ENCODE peak calls at places on chromosomes 12 and 14, in nine cellular contexts. V is spleen, K is suprapubic skin, H is right atrium auricular region, F is upper lobe of right lung, Z is stomach, A is Panc1, Q is fibroblast of lung, J is body of pancreas. P is an unnamed sample.

GRCh38 chr12:127113945-127114344 is 1153.0 kb upstream of the TMEM132C start:
- DNase-seq in V (no peak), K (no peak), H (no peak), F (no peak), Z (no peak), A (no peak), Q (no peak), J (no peak), P (no peak)

GRCh38 chr12:57622293-57623245 is 10.4 kb downstream of the B4GALNT1 start:
- DNase-seq in V (no peak), K (peak; percentile 64), H (no peak), F (no peak), Z (no peak), A (no peak), Q (no peak), J (no peak), P (no peak)

GRCh38 chr14:106200539-106201310 is 674.3 kb downstream of the TMEM121 start:
- DNase-seq in V (no peak), K (no peak), H (no peak), F (no peak), Z (no peak), A (no peak), Q (no peak), J (no peak), P (no peak)

GRCh38 chr14:47536341-47536740 is 139.1 kb downstream of the MDGA2 start:
- DNase-seq in V (no peak), K (no peak), H (no peak), F (no peak), Z (no peak), A (no peak), Q (no peak), J (no peak), P (no peak)

GRCh38 chr12:96141216-96141944 is 52.8 kb upstream of the ELK3 start:
- DNase-seq in V (no peak), K (no peak), H (no peak), F (no peak), Z (no peak), A (no peak), Q (peak; percentile 61), J (no peak), P (no peak)

GRCh38 chr12:45863332-45863731 is 127.0 kb downstream of the SCAF11 start:
- DNase-seq in V (no peak), K (no peak), H (no peak), F (no peak), Z (no peak), A (no peak), Q (no peak), J (no peak), P (no peak)

GRCh38 chr12:104166465-104166864 is 28.5 kb upstream of the NFYB start:
- DNase-seq in V (no peak), K (no peak), H (no peak), F (no peak), Z (no peak), A (no peak), Q (peak; percentile 56), J (no peak), P (no peak)

GRCh38 chr14:74913986-74914573 is 9.0 kb downstream of the RPS6KL1 start:
- DNase-seq in V (no peak), K (no peak), H (peak; percentile 84), F (no peak), Z (peak; percentile 65), A (peak; percentile 35), Q (peak; percentile 83), J (peak; percentile 58), P (no peak)

GRCh38 chr12:85823436-85824179 is 12.6 kb downstream of the RASSF9 start:
- DNase-seq in V (no peak), K (no peak), H (no peak), F (no peak), Z (no peak), A (no peak), Q (peak; percentile 35), J (no peak), P (no peak)

GRCh38 chr12:110244372-110244771 is 36.7 kb upstream of the ATP2A2 start:
- DNase-seq in V (no peak), K (no peak), H (peak; percentile 42), F (no peak), Z (no peak), A (no peak), Q (no peak), J (no peak), P (no peak)

GRCh38 chr14:91570021-91570420 is 59.9 kb upstream of the PPP4R3A start:
- DNase-seq in V (no peak), K (no peak), H (no peak), F (no peak), Z (no peak), A (no peak), Q (no peak), J (no peak), P (no peak)

GRCh38 chr14:31426663-31427062 is 6.3 kb upstream of the HEATR5A start:
- DNase-seq in V (no peak), K (no peak), H (no peak), F (no peak), Z (no peak), A (no peak), Q (no peak), J (no peak), P (no peak)

GRCh38 chr12:22974865-22975264 is 349.9 kb downstream of the ETNK1 start:
- DNase-seq in V (no peak), K (no peak), H (no peak), F (no peak), Z (no peak), A (no peak), Q (peak; percentile 94), J (no peak), P (no peak)

GRCh38 chr12:90085491-90086274 is 377.0 kb upstream of the ATP2B1 start:
- DNase-seq in V (no peak), K (no peak), H (no peak), F (no peak), Z (no peak), A (no peak), Q (peak; percentile 88), J (no peak), P (no peak)

GRCh38 chr12:67720383-67720856 is 71.9 kb downstream of the DYRK2 start:
- DNase-seq in V (no peak), K (no peak), H (peak; percentile 65), F (no peak), Z (no peak), A (no peak), Q (peak; percentile 69), J (no peak), P (no peak)

GRCh38 chr12:10873374-10873773 is 10.7 kb downstream of the PRH1 start:
- DNase-seq in V (no peak), K (no peak), H (no peak), F (no peak), Z (no peak), A (no peak), Q (peak; percentile 28), J (no peak), P (no peak)

GRCh38 chr14:24839617-24840203 is 205.7 kb upstream of the GZMB start:
- DNase-seq in V (no peak), K (no peak), H (no peak), F (no peak), Z (no peak), A (no peak), Q (no peak), J (peak; percentile 56), P (no peak)

GRCh38 chr12:3045989-3046388 is 31.2 kb upstream of the TSPAN9 start:
- DNase-seq in V (peak; percentile 33), K (no peak), H (no peak), F (no peak), Z (no peak), A (no peak), Q (no peak), J (no peak), P (no peak)

GRCh38 chr12:40219760-40220159 is 5.0 kb upstream of the LRRK2 start:
- DNase-seq in V (no peak), K (no peak), H (no peak), F (no peak), Z (no peak), A (no peak), Q (no peak), J (no peak), P (no peak)

DNA sequence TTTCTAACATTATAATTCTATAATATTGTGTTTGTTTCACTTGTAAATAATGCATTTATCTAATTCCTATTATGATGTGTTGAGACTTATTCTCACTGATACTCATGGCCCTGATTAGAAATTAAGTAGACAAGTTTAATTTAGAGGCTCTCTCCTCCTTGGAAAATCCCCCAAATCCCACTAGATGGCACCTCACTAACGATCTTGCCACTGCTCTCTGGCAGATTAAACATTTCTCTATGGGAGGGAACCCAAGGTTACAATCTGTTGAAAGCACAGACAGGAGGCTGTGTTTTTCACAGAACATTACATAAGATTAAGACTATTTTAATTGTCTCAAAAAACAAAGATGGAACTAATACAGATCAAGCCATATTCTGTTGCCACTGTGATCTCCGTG is 318.7 kb downstream of the LRFN5 start:
- DNase-seq in V (no peak), K (no peak), H (no peak), F (no peak), Z (no peak), A (peak; percentile 17), Q (peak; percentile 65), J (peak; percentile 5), P (no peak)
- TF ChIP-seq CTCF in V (no peak), K (no peak), H (no peak), F (no peak), Z (no peak), A (peak; percentile 56), Q (no peak), J (peak; percentile 41), P (no peak)

GRCh38 chr12:124677552-124678356 is 110.3 kb upstream of the NCOR2 start:
- DNase-seq in V (no peak), K (no peak), H (no peak), F (no peak), Z (no peak), A (no peak), Q (no peak), J (no peak), P (no peak)
- H3K36me3 ChIP-seq in V (no peaks in the 10 kb centered on the region), K (no peaks in the 10 kb centered on the region), H (no peaks in the 10 kb centered on the region), F (no peaks in the 10 kb centered on the region), Z (no peaks in the 10 kb centered on the region), A (no peaks in the 10 kb centered on the region), Q (no peaks in the 10 kb centered on the region), J (no peaks in the 10 kb centered on the region), P (no peaks in the 10 kb centered on the region)

GRCh38 chr12:118816296-118816695 is 165.0 kb upstream of the SRRM4 start:
- DNase-seq in V (no peak), K (no peak), H (no peak), F (no peak), Z (no peak), A (no peak), Q (no peak), J (no peak), P (no peak)
- TF ChIP-seq CTCF in V (no peak), K (no peak), H (no peak), F (no peak), Z (no peak), A (no peak), Q (no peak), J (no peak), P (no peak)

GRCh38 chr14:20610002-20610765 is 19.0 kb upstream of the RNASE12 start:
- DNase-seq in V (peak; percentile 86), K (no peak), H (peak; percentile 81), F (peak; percentile 86), Z (peak; percentile 84), A (peak; percentile 72), Q (peak; percentile 69), J (peak; percentile 91), P (peak; percentile 78)
- H3K36me3 ChIP-seq in V (no peaks in the 10 kb centered on the region), K (no peaks in the 10 kb centered on the region), H (no peaks in the 10 kb centered on the region), F (no peaks in the 10 kb centered on the region), Z (no peaks in the 10 kb centered on the region), A (no peaks in the 10 kb centered on the region), Q (no peaks in the 10 kb centered on the region), J (no peaks in the 10 kb centered on the region), P (no peaks in the 10 kb centered on the region)

P was measured in left lung.